ENCODE peak calls at places on chromosome X, in eight cellular contexts. One of them, this sample, is unnamed.

GRCh38 chrX:104863466-104863865 is 297.5 kb downstream of the IL1RAPL2 start:
- DNase-seq in pancreas: no peak
- DNase-seq in breast epithelium: no peak
- DNase-seq in spleen: no peak
- DNase-seq in PC-3: no peak
- DNase-seq in mammary epithelial cell: no peak
- DNase-seq in effector memory CD4-positive, alpha-beta T cell: no peak
- DNase-seq in left lung: no peak
- DNase-seq in this sample: no peak

GRCh38 chrX:54419559-54420302 is 20.5 kb upstream of the TSR2 start:
- DNase-seq in pancreas: no peak
- DNase-seq in breast epithelium: no peak
- DNase-seq in spleen: no peak
- DNase-seq in PC-3: no peak
- DNase-seq in mammary epithelial cell: no peak
- DNase-seq in effector memory CD4-positive, alpha-beta T cell: no peak
- DNase-seq in left lung: no peak
- DNase-seq in this sample: no peak

GRCh38 chrX:124212622-124213021 is 119.8 kb upstream of the TEX13D start:
- DNase-seq in pancreas: no peak
- DNase-seq in breast epithelium: no peak
- DNase-seq in spleen: no peak
- DNase-seq in PC-3: no peak
- DNase-seq in mammary epithelial cell: peak; percentile 23
- DNase-seq in effector memory CD4-positive, alpha-beta T cell: peak; percentile 11
- DNase-seq in left lung: no peak
- DNase-seq in this sample: no peak

GRCh38 chrX:17595456-17596035 is 141.7 kb upstream of the SCML1 start:
- DNase-seq in pancreas: no peak
- DNase-seq in breast epithelium: no peak
- DNase-seq in spleen: no peak
- DNase-seq in PC-3: peak; percentile 85
- DNase-seq in mammary epithelial cell: peak; percentile 81
- DNase-seq in effector memory CD4-positive, alpha-beta T cell: no peak
- DNase-seq in left lung: no peak
- DNase-seq in this sample: no peak

GRCh38 chrX:40088803-40089540 is 8.8 kb downstream of the BCOR start:
- DNase-seq in pancreas: no peak
- DNase-seq in breast epithelium: no peak
- DNase-seq in spleen: no peak
- DNase-seq in PC-3: no peak
- DNase-seq in mammary epithelial cell: no peak
- DNase-seq in effector memory CD4-positive, alpha-beta T cell: no peak
- DNase-seq in left lung: no peak
- DNase-seq in this sample: no peak

GRCh38 chrX:30863969-30864368 is 25.1 kb downstream of the TAB3 start:
- DNase-seq in pancreas: no peak
- DNase-seq in breast epithelium: no peak
- DNase-seq in spleen: no peak
- DNase-seq in PC-3: no peak
- DNase-seq in mammary epithelial cell: no peak
- DNase-seq in effector memory CD4-positive, alpha-beta T cell: no peak
- DNase-seq in left lung: no peak
- DNase-seq in this sample: no peak

GRCh38 chrX:107677909-107678308 is 49.6 kb downstream of the PRPS1 start:
- DNase-seq in pancreas: no peak
- DNase-seq in breast epithelium: no peak
- DNase-seq in spleen: no peak
- DNase-seq in PC-3: no peak
- DNase-seq in mammary epithelial cell: no peak
- DNase-seq in effector memory CD4-positive, alpha-beta T cell: no peak
- DNase-seq in left lung: no peak
- DNase-seq in this sample: no peak

GRCh38 chrX:31021537-31021936 is 50.3 kb downstream of the FTHL17 start:
- DNase-seq in pancreas: no peak
- DNase-seq in breast epithelium: no peak
- DNase-seq in spleen: no peak
- DNase-seq in PC-3: no peak
- DNase-seq in mammary epithelial cell: no peak
- DNase-seq in effector memory CD4-positive, alpha-beta T cell: no peak
- DNase-seq in left lung: no peak
- DNase-seq in this sample: no peak

GRCh38 chrX:136199365-136199764 is 51.8 kb downstream of the MAP7D3 start:
- DNase-seq in pancreas: no peak
- DNase-seq in breast epithelium: no peak
- DNase-seq in spleen: no peak
- DNase-seq in PC-3: no peak
- DNase-seq in mammary epithelial cell: peak; percentile 24
- DNase-seq in effector memory CD4-positive, alpha-beta T cell: no peak
- DNase-seq in left lung: no peak
- DNase-seq in this sample: no peak

GRCh38 chrX:53456254-53456653 is 22.1 kb upstream of the HSD17B10 start:
- DNase-seq in pancreas: no peak
- DNase-seq in breast epithelium: no peak
- DNase-seq in spleen: no peak
- DNase-seq in PC-3: peak; percentile 54
- DNase-seq in mammary epithelial cell: peak; percentile 53
- DNase-seq in effector memory CD4-positive, alpha-beta T cell: no peak
- DNase-seq in left lung: no peak
- DNase-seq in this sample: no peak

GRCh38 chrX:53279296-53280237 is 1.8 kb downstream of the IQSEC2 start:
- DNase-seq in pancreas: no peak
- DNase-seq in breast epithelium: no peak
- DNase-seq in spleen: no peak
- DNase-seq in PC-3: no peak
- DNase-seq in mammary epithelial cell: no peak
- DNase-seq in effector memory CD4-positive, alpha-beta T cell: no peak
- DNase-seq in left lung: no peak
- DNase-seq in this sample: no peak

GRCh38 chrX:103254921-103255455 is at the start of gene TCEAL8:
- DNase-seq in pancreas: peak; percentile 68
- DNase-seq in breast epithelium: peak; percentile 67
- DNase-seq in spleen: peak; percentile 93
- DNase-seq in PC-3: peak; percentile 66
- DNase-seq in mammary epithelial cell: peak; percentile 61
- DNase-seq in effector memory CD4-positive, alpha-beta T cell: peak; percentile 55
- DNase-seq in left lung: peak; percentile 92
- DNase-seq in this sample: peak; percentile 74

GRCh38 chrX:135977611-135978010 is 3.8 kb upstream of the MMGT1 start:
- DNase-seq in pancreas: no peak
- DNase-seq in breast epithelium: no peak
- DNase-seq in spleen: no peak
- DNase-seq in PC-3: peak; percentile 72
- DNase-seq in mammary epithelial cell: peak; percentile 20
- DNase-seq in effector memory CD4-positive, alpha-beta T cell: no peak
- DNase-seq in left lung: no peak
- DNase-seq in this sample: no peak

GRCh38 chrX:151763711-151764110 is 29.2 kb downstream of the CNGA2 start:
- DNase-seq in pancreas: no peak
- DNase-seq in breast epithelium: no peak
- DNase-seq in spleen: no peak
- DNase-seq in PC-3: no peak
- DNase-seq in mammary epithelial cell: no peak
- DNase-seq in effector memory CD4-positive, alpha-beta T cell: no peak
- DNase-seq in left lung: no peak
- DNase-seq in this sample: no peak
- H3K27ac ChIP-seq in pancreas: no peak overlapping the region
- H3K27ac ChIP-seq in breast epithelium: no peak overlapping the region
- H3K27ac ChIP-seq in spleen: no peak overlapping the region
- H3K27ac ChIP-seq in PC-3: no peak overlapping the region
- H3K27ac ChIP-seq in mammary epithelial cell: no peak overlapping the region
- H3K27ac ChIP-seq in effector memory CD4-positive, alpha-beta T cell: no peak overlapping the region
- H3K27ac ChIP-seq in left lung: no peak overlapping the region
- H3K27ac ChIP-seq in this sample: no peak overlapping the region

GRCh38 chrX:45129055-45129454 is 71.6 kb downstream of the DIPK2B start:
- DNase-seq in pancreas: no peak
- DNase-seq in breast epithelium: no peak
- DNase-seq in spleen: no peak
- DNase-seq in PC-3: no peak
- DNase-seq in mammary epithelial cell: no peak
- DNase-seq in effector memory CD4-positive, alpha-beta T cell: no peak
- DNase-seq in left lung: no peak
- DNase-seq in this sample: no peak
- H3K27ac ChIP-seq in pancreas: no peak overlapping the region
- H3K27ac ChIP-seq in breast epithelium: no peak overlapping the region
- H3K27ac ChIP-seq in spleen: no peak overlapping the region
- H3K27ac ChIP-seq in PC-3: no peak overlapping the region
- H3K27ac ChIP-seq in mammary epithelial cell: no peak overlapping the region
- H3K27ac ChIP-seq in effector memory CD4-positive, alpha-beta T cell: no peak overlapping the region
- H3K27ac ChIP-seq in left lung: no peak overlapping the region
- H3K27ac ChIP-seq in this sample: no peak overlapping the region

DNA sequence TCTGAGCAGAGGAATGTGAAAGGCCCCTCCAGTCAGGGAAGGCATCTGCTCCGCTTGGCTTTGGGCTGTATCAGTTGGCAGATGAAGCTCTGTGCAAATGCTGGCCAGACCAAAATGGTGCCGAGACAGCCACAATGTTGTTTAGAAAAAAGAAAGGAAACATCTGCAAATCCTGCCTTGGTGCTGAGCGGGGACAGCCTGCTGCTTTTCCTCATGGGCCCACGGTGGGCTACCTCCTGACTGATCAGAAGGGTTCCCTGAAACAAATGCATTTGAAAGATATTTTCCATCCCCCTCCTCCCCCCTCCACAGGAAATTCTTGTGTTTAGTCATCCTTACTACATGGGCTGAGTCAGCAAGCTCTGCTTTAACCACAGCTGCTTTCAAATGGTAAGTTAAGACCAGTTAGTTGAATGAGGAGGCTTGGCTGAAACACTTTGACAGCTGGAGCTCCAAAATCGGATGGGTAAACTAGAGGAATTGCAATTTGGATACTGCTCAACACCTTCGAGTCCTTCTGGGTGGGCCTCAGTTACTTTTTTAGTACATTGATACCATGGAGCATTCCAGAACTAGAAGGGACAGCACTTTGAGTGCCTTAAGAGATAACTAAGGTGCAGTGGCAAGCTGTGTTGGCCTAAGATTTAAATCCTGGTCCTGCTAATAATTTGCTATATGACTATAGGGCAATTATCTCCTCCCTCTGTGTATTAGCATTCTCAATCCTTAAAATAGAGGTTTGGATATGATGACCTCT is 36.0 kb downstream of the PLAC1 start:
- DNase-seq in pancreas: no peak
- DNase-seq in breast epithelium: no peak
- DNase-seq in spleen: no peak
- DNase-seq in PC-3: peak; percentile 86
- DNase-seq in mammary epithelial cell: peak; percentile 77
- DNase-seq in effector memory CD4-positive, alpha-beta T cell: no peak
- DNase-seq in left lung: no peak
- DNase-seq in this sample: no peak
- H3K27ac ChIP-seq in pancreas: no peak overlapping the region
- H3K27ac ChIP-seq in breast epithelium: no peak overlapping the region
- H3K27ac ChIP-seq in spleen: no peak overlapping the region
- H3K27ac ChIP-seq in PC-3: peak overlapping the region; percentile 57
- H3K27ac ChIP-seq in mammary epithelial cell: peak overlapping the region; percentile 58
- H3K27ac ChIP-seq in effector memory CD4-positive, alpha-beta T cell: no peak overlapping the region
- H3K27ac ChIP-seq in left lung: no peak overlapping the region
- H3K27ac ChIP-seq in this sample: no peak overlapping the region

GRCh38 chrX:11687157-11687556 is 21.4 kb upstream of the ARHGAP6 start:
- DNase-seq in pancreas: no peak
- DNase-seq in breast epithelium: no peak
- DNase-seq in spleen: no peak
- DNase-seq in PC-3: no peak
- DNase-seq in mammary epithelial cell: no peak
- DNase-seq in effector memory CD4-positive, alpha-beta T cell: no peak
- DNase-seq in left lung: no peak
- DNase-seq in this sample: no peak
- H3K27ac ChIP-seq in pancreas: no peak overlapping the region
- H3K27ac ChIP-seq in breast epithelium: no peak overlapping the region
- H3K27ac ChIP-seq in spleen: no peak overlapping the region
- H3K27ac ChIP-seq in PC-3: no peak overlapping the region
- H3K27ac ChIP-seq in mammary epithelial cell: no peak overlapping the region
- H3K27ac ChIP-seq in effector memory CD4-positive, alpha-beta T cell: no peak overlapping the region
- H3K27ac ChIP-seq in left lung: no peak overlapping the region
- H3K27ac ChIP-seq in this sample: no peak overlapping the region

GRCh38 chrX:101449279-101449678 is 36.0 kb upstream of the ARMCX4 start:
- DNase-seq in pancreas: no peak
- DNase-seq in breast epithelium: no peak
- DNase-seq in spleen: no peak
- DNase-seq in PC-3: no peak
- DNase-seq in mammary epithelial cell: no peak
- DNase-seq in effector memory CD4-positive, alpha-beta T cell: no peak
- DNase-seq in left lung: no peak
- DNase-seq in this sample: no peak

GRCh38 chrX:101452051-101452450 is 33.2 kb upstream of the ARMCX4 start:
- DNase-seq in pancreas: no peak
- DNase-seq in breast epithelium: no peak
- DNase-seq in spleen: no peak
- DNase-seq in PC-3: no peak
- DNase-seq in mammary epithelial cell: no peak
- DNase-seq in effector memory CD4-positive, alpha-beta T cell: no peak
- DNase-seq in left lung: no peak
- DNase-seq in this sample: no peak

GRCh38 chrX:101450052-101450451 is 35.2 kb upstream of the ARMCX4 start:
- DNase-seq in pancreas: peak; percentile 45
- DNase-seq in breast epithelium: no peak
- DNase-seq in spleen: no peak
- DNase-seq in PC-3: no peak
- DNase-seq in mammary epithelial cell: no peak
- DNase-seq in effector memory CD4-positive, alpha-beta T cell: no peak
- DNase-seq in left lung: no peak
- DNase-seq in this sample: no peak

GRCh38 chrX:101450951-101451350 is 34.3 kb upstream of the ARMCX4 start:
- DNase-seq in pancreas: peak; percentile 63
- DNase-seq in breast epithelium: no peak
- DNase-seq in spleen: no peak
- DNase-seq in PC-3: no peak
- DNase-seq in mammary epithelial cell: no peak
- DNase-seq in effector memory CD4-positive, alpha-beta T cell: no peak
- DNase-seq in left lung: no peak
- DNase-seq in this sample: no peak
- H3K27ac ChIP-seq in pancreas: no peak overlapping the region
- H3K27ac ChIP-seq in breast epithelium: no peak overlapping the region
- H3K27ac ChIP-seq in spleen: no peak overlapping the region
- H3K27ac ChIP-seq in PC-3: no peak overlapping the region
- H3K27ac ChIP-seq in mammary epithelial cell: no peak overlapping the region
- H3K27ac ChIP-seq in effector memory CD4-positive, alpha-beta T cell: no peak overlapping the region
- H3K27ac ChIP-seq in left lung: no peak overlapping the region
- H3K27ac ChIP-seq in this sample: no peak overlapping the region

GRCh38 chrX:123083924-123084323 is 100.2 kb upstream of the GRIA3 start:
- DNase-seq in pancreas: no peak
- DNase-seq in breast epithelium: no peak
- DNase-seq in spleen: no peak
- DNase-seq in PC-3: peak; percentile 1
- DNase-seq in mammary epithelial cell: peak; percentile 53
- DNase-seq in effector memory CD4-positive, alpha-beta T cell: no peak
- DNase-seq in left lung: no peak
- DNase-seq in this sample: no peak
- H3K27ac ChIP-seq in pancreas: no peak overlapping the region
- H3K27ac ChIP-seq in breast epithelium: no peak overlapping the region
- H3K27ac ChIP-seq in spleen: no peak overlapping the region
- H3K27ac ChIP-seq in PC-3: peak overlapping the region; percentile 16
- H3K27ac ChIP-seq in mammary epithelial cell: peak overlapping the region; percentile 76
- H3K27ac ChIP-seq in effector memory CD4-positive, alpha-beta T cell: no peak overlapping the region
- H3K27ac ChIP-seq in left lung: no peak overlapping the region
- H3K27ac ChIP-seq in this sample: no peak overlapping the region

GRCh38 chrX:48737940-48738339 is 23.6 kb upstream of the GLOD5 start:
- DNase-seq in pancreas: no peak
- DNase-seq in breast epithelium: no peak
- DNase-seq in spleen: no peak
- DNase-seq in PC-3: no peak
- DNase-seq in mammary epithelial cell: no peak
- DNase-seq in effector memory CD4-positive, alpha-beta T cell: no peak
- DNase-seq in left lung: no peak
- DNase-seq in this sample: no peak
- H3K27ac ChIP-seq in pancreas: peak overlapping the region; percentile 62
- H3K27ac ChIP-seq in breast epithelium: peak overlapping the region; percentile 92
- H3K27ac ChIP-seq in spleen: peak overlapping the region; percentile 53
- H3K27ac ChIP-seq in PC-3: peak overlapping the region; percentile 83
- H3K27ac ChIP-seq in mammary epithelial cell: peak overlapping the region; percentile 63
- H3K27ac ChIP-seq in effector memory CD4-positive, alpha-beta T cell: peak overlapping the region; percentile 84
- H3K27ac ChIP-seq in left lung: peak overlapping the region; percentile 90
- H3K27ac ChIP-seq in this sample: peak overlapping the region; percentile 85